ENCODE peak calls at places on chromosomes 5 and 9, in five cellular contexts. C is heart left ventricle, H is body of pancreas, K is right lobe of liver, L is IMR-90. I is an unnamed sample.

GRCh38 chr9:104860280-104860679 is 67.7 kb downstream of the ABCA1 start:
- DNase-seq in H (no peak), K (no peak), C (no peak), L (peak), I (no peak)

GRCh38 chr9:137575382-137575724 is 3.4 kb downstream of the DPH7 start:
- DNase-seq in C (no peak), L (no peak), H (no peak), K (no peak), I (no peak)

GRCh38 chr5:1536298-1537165 is 12.8 kb upstream of the LPCAT1 start:
- DNase-seq in C (peak), L (peak), H (no peak), K (peak), I (peak)

GRCh38 chr5:131068893-131069643 is 96.0 kb downstream of the HINT1 start:
- DNase-seq in L (no peak), H (no peak), C (no peak), K (no peak), I (peak)

GRCh38 chr9:118326326-118326725 is 622.1 kb downstream of the TLR4 start:
- DNase-seq in L (no peak), C (no peak), K (no peak), H (no peak), I (no peak)

GRCh38 chr5:10652151-10652550 is 88.3 kb downstream of the ANKRD33B start:
- DNase-seq in C (no peak), L (peak), H (no peak), K (peak), I (no peak)

GRCh38 chr5:36614657-36615308 is 8.4 kb downstream of the SLC1A3 start:
- DNase-seq in H (no peak), C (no peak), K (no peak), L (no peak), I (no peak)

GRCh38 chr9:120937596-120937995 is 11.0 kb upstream of the TRAF1 start:
- DNase-seq in K (no peak), L (peak), C (no peak), H (no peak), I (no peak)

GRCh38 chr5:126471875-126472537 is 48.8 kb downstream of the GRAMD2B start:
- DNase-seq in L (peak), H (no peak), K (no peak), C (no peak), I (no peak)

GRCh38 chr5:81788271-81788670 is 37.4 kb upstream of the SSBP2 start:
- DNase-seq in L (no peak), K (no peak), H (no peak), C (no peak), I (no peak)

GRCh38 chr5:44808435-44809214 is at the start of gene MRPS30:
- DNase-seq in L (peak), H (peak), K (peak), C (peak), I (peak)

GRCh38 chr5:472656-473343 is 29.8 kb downstream of the EXOC3 start:
- DNase-seq in H (peak), C (peak), L (peak), K (peak), I (peak)

GRCh38 chr5:33563983-33564908 is 123.5 kb downstream of the TARS1 start:
- DNase-seq in C (no peak), H (no peak), L (no peak), K (no peak), I (no peak)

GRCh38 chr5:139141841-139142240 is 56.3 kb downstream of the SIL1 start:
- DNase-seq in C (peak), L (peak), K (peak), H (peak), I (peak)

GRCh38 chr9:89751081-89751855 is 146.5 kb downstream of the GADD45G start:
- DNase-seq in C (no peak), H (no peak), L (no peak), K (no peak), I (no peak)

GRCh38 chr5:131423056-131423455 is 159.2 kb downstream of the CDC42SE2 start:
- DNase-seq in K (no peak), C (no peak), H (no peak), L (peak), I (no peak)

GRCh38 chr5:175815126-175815913 is 56.1 kb upstream of the CPLX2 start:
- DNase-seq in K (no peak), L (no peak), C (no peak), H (no peak), I (no peak)

GRCh38 chr9:69877852-69878507 is 57.4 kb downstream of the CFAP95 start:
- DNase-seq in H (no peak), L (peak), K (no peak), C (no peak), I (no peak)

GRCh38 chr9:79256691-79257213 is 315.0 kb upstream of the TLE4 start:
- DNase-seq in C (no peak), L (peak), K (no peak), H (peak), I (peak)

GRCh38 chr5:72472666-72473422 is 34.4 kb downstream of the ZNF366 start:
- DNase-seq in H (no peak), K (no peak), L (no peak), C (no peak), I (no peak)

GRCh38 chr9:134420974-134421432 is 94.7 kb downstream of the RXRA start:
- DNase-seq in K (no peak), L (no peak), C (no peak), H (no peak), I (peak)

GRCh38 chr9:88355166-88355565 is 33.1 kb upstream of the SPIN1 start:
- DNase-seq in C (no peak), K (no peak), L (peak), H (no peak), I (no peak)

GRCh38 chr5:74412064-74412463 is 228.5 kb downstream of the ENC1 start:
- DNase-seq in K (no peak), C (no peak), L (no peak), H (no peak), I (no peak)

GRCh38 chr9:86639287-86639686 is 285.1 kb upstream of the TUT7 start:
- DNase-seq in H (no peak), K (no peak), L (no peak), C (no peak), I (no peak)

GRCh38 chr5:139149477-139150199 is 48.5 kb downstream of the SIL1 start:
- DNase-seq in H (no peak), L (peak), K (no peak), C (no peak), I (no peak)

GRCh38 chr5:170300361-170301013 is 2.9 kb upstream of the LCP2 start:
- DNase-seq in C (no peak), H (no peak), L (no peak), K (peak), I (no peak)

GRCh38 chr9:20012232-20012631 is 223.4 kb upstream of the SLC24A2 start:
- DNase-seq in H (no peak), C (no peak), K (no peak), L (no peak), I (no peak)

GRCh38 chr9:21607576-21607975 is 125.5 kb upstream of the IFNE start:
- DNase-seq in L (no peak), C (no peak), K (no peak), H (no peak), I (no peak)

GRCh38 chr5:13108281-13108680 is 836.2 kb downstream of the DNAH5 start:
- DNase-seq in C (no peak), L (no peak), K (no peak), H (no peak), I (no peak)

GRCh38 chr5:457195-457961 is 14.4 kb downstream of the EXOC3 start:
- DNase-seq in K (peak), H (no peak), L (no peak), C (peak), I (peak)

GRCh38 chr5:138955013-138955660 is 80.0 kb upstream of the LRRTM2 start:
- DNase-seq in C (peak), L (peak), K (peak), H (peak), I (no peak)

GRCh38 chr5:133995341-133995740 is 9.4 kb downstream of the VDAC1 start:
- DNase-seq in L (no peak), K (no peak), H (no peak), C (no peak), I (no peak)

GRCh38 chr9:129382281-129383004 is 204.4 kb upstream of the IER5L start:
- DNase-seq in C (no peak), K (no peak), H (peak), L (no peak), I (no peak)

GRCh38 chr9:129383005-129383414 is 204.9 kb upstream of the IER5L start:
- DNase-seq in C (peak), K (peak), L (no peak), H (peak), I (peak)

GRCh38 chr9:129384138-129384886 is 206.3 kb upstream of the IER5L start:
- DNase-seq in L (no peak), H (no peak), C (no peak), K (no peak), I (no peak)

GRCh38 chr9:129384887-129385614 is 207.0 kb upstream of the IER5L start:
- DNase-seq in K (no peak), H (no peak), C (no peak), L (no peak), I (no peak)

DNA sequence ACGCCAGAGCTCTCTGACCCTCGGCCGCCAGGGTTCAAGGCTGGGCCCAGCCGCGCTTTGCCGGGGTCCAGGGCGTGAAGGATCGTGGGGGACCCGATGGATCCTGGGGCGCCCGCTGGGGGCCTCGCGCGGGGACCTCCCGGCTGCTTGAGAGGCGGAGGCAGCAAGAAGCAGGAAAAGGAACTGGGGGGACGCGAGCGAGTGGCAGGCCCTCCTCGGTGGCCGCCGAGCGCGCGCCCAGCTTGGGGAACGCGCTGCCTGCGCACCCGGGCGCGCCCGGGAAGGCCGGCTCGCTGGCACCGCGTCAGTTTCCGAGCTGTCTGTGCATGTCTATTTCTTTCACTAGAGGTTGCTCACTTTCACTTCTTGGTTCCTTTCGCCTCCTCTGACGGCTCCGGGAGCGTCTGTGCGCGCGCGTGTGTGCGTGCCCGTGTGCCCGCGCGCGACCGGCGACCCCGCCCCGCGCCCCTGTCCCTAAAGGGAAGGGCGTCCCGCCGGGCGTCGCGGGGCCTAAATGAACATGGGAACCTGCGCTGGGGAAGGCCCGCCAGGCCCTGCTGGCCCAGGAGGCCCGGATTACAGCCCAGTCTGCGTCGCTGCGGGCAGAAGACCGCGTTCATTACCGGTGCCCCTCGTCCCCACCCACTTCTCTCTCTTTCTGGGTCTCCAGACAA is 205.5 kb upstream of the IER5L start:
- DNase-seq in L (peak), K (peak), C (peak), H (peak), I (peak)
- TF ChIP-seq POLR2A in L (no peak), K (peak), C (no peak), H (peak), I (peak)

DNA sequence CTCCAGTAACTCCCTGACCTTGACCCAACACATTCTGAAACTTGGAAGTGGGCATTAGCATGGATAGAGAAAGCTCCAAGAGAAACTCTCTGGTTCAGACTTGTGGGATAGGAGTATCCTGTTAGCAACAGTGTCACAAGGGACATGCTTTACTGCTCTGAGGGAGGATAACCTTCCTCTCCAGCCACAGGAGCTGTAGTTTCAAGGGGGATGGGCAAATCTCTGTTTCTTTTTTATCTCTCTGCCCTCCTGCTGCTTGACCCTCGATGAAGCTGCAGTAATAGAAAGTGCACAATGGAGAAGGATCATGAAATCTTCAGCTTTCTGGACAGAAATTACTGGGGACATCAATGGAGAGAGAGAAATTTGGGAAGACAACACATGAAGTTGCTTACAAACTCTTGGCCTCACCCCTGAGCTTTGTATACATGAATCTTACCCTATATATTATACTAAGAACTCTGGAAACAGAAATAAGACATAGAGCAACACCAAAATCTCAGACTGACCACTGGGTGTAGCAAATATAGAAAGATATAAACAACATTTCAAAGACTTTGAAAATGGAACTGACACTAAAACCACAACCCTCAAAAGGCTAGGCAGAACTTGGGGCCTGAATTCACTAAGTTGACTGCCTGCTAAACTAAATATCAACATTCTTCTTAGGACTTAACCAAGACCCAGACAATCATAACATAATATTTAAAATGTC is 471.0 kb upstream of the MEF2C start:
- DNase-seq in L (no peak), H (no peak), K (no peak), C (no peak), I (no peak)
- TF ChIP-seq POLR2A in L (no peak), H (no peak), K (no peak), C (no peak), I (no peak)

GRCh38 chr5:172904312-172904642 is 54.9 kb upstream of the RPL26L1 start:
- DNase-seq in L (no peak), C (no peak), K (no peak), H (no peak), I (no peak)

GRCh38 chr5:172904643-172905345 is 54.4 kb upstream of the RPL26L1 start:
- DNase-seq in C (peak), L (peak), K (peak), H (peak), I (peak)

GRCh38 chr5:172906436-172906835 is 52.8 kb upstream of the RPL26L1 start:
- DNase-seq in L (peak), K (no peak), C (no peak), H (no peak), I (no peak)

GRCh38 chr5:172905771-172906170 is 53.5 kb upstream of the RPL26L1 start:
- DNase-seq in C (no peak), L (no peak), H (no peak), K (no peak), I (no peak)

GRCh38 chr5:172905346-172905756 is 53.9 kb upstream of the RPL26L1 start:
- DNase-seq in H (no peak), L (no peak), K (no peak), C (no peak), I (no peak)
- TF ChIP-seq POLR2A in H (no peak), L (peak), K (no peak), C (no peak), I (peak)

DNA sequence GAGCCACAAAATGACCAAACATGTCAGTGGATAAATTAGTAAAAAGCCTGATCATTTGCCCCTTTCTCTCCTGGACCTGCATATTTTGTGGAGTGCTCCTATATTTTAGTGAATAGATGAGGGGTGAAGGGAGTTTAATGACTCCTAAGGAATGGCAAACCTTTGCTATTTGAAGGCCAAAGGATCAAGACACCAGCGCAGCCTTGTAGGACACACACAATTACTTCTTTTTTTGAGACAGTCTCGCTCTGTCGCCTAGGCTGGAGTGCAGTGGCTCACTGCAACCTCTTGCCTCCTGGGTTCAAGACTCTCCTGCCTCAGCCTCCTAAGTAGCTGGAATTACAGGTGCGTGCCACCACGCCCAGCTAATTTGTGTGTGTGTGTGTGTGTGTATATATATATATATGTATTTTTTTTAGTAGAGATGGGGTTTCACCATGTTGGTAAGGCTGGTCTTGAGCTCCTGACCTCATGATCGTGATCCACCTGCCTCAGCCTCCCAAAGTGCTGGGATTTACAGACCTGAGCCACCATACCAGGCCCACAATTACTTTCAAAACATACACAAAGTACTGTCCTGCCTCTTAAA is 60.5 kb downstream of the CSNK1A1 start:
- DNase-seq in H (no peak), C (no peak), L (no peak), K (no peak), I (no peak)
- TF ChIP-seq POLR2A in H (no peak), C (no peak), L (peak), K (no peak), I (no peak)

GRCh38 chr5:141513021-141513626 is 24.2 kb downstream of the PCDHGC5 start:
- DNase-seq in H (peak), K (no peak), C (peak), L (peak), I (no peak)
- TF ChIP-seq POLR2A in H (peak), K (no peak), C (no peak), L (peak), I (no peak)

GRCh38 chr9:91659529-91660294 is 236.1 kb upstream of the NFIL3 start:
- DNase-seq in K (no peak), L (peak), H (peak), C (no peak), I (no peak)
- TF ChIP-seq POLR2A in K (no peak), L (no peak), H (no peak), C (no peak), I (no peak)

DNA sequence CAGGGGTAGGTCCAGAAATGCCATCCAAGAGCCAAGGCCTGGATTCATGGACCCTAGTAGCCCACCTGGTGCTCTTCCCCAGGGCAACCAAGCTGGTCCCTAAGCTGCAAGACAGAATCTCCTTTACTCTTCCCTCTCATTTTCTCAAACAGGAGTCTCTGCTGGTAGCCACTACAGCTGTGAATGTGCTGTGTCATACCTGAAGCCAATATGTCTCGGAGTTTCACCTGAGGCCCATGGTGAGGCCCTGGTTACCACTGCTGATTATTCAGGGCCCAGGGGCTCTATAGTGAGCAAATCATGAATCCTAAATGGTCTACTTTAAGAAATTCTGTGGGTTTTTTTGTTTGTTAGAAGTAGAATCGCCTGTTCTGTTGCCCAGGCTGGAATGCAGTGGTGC is 15.9 kb downstream of the CDK7 start:
- DNase-seq in K (no peak), C (no peak), L (no peak), H (no peak), I (no peak)
- TF ChIP-seq POLR2A in K (no peak), C (no peak), L (no peak), H (no peak), I (no peak)

GRCh38 chr9:114505187-114506081 is at the start of gene WHRN:
- DNase-seq in H (peak), K (peak), L (peak), C (peak), I (peak)
- TF ChIP-seq POLR2A in H (peak), K (peak), L (peak), C (no peak), I (peak)

GRCh38 chr5:8366296-8366695 is 497.3 kb downstream of the MTRR start:
- DNase-seq in C (no peak), K (no peak), H (no peak), L (no peak), I (no peak)
- TF ChIP-seq POLR2A in C (no peak), K (no peak), H (no peak), L (no peak), I (no peak)

I was measured in transverse colon.